ENCODE peak calls at places on chromosomes 13 and 19, in eight cellular contexts. I is stomach, M is spleen, Y is breast epithelium, P is upper lobe of left lung, Q is esophagus muscularis mucosa, Z is Panc1, D is HepG2. R is an unnamed sample.

GRCh38 chr19:5123646-5124045 is 154.7 kb downstream of the KDM4B start:
- DNase-seq in D (no peak), Q (no peak), M (no peak), Z (no peak), Y (no peak), I (no peak), P (peak), R (no peak)

GRCh38 chr13:94641432-94641941 is 39.8 kb downstream of the GPR180 start:
- DNase-seq in Y (no peak), D (no peak), Q (no peak), Z (no peak), M (no peak), P (no peak), I (no peak), R (peak)

GRCh38 chr19:54138777-54139256 is 1.3 kb downstream of the CNOT3 start:
- DNase-seq in M (peak), I (no peak), Y (no peak), Z (no peak), Q (no peak), D (no peak), P (no peak), R (no peak)

GRCh38 chr19:48999481-49000325 is 6.0 kb downstream of the RUVBL2 start:
- DNase-seq in Y (no peak), D (no peak), Q (no peak), M (peak), P (no peak), Z (no peak), I (peak), R (peak)

GRCh38 chr19:3509566-3509989 is 3.5 kb downstream of the FZR1 start:
- DNase-seq in D (no peak), M (no peak), P (peak), I (no peak), Z (no peak), Y (no peak), Q (no peak), R (no peak)

GRCh38 chr19:38653028-38653571 is 5.7 kb downstream of the ACTN4 start:
- DNase-seq in I (peak), M (no peak), Q (no peak), Z (no peak), D (peak), P (no peak), Y (no peak), R (no peak)

GRCh38 chr19:56356944-56357343 is 36.4 kb downstream of the ZNF582 start:
- DNase-seq in Z (no peak), P (no peak), I (no peak), M (no peak), Q (no peak), Y (no peak), D (no peak), R (no peak)

GRCh38 chr19:48739835-48740704 is at the start of gene RASIP1:
- DNase-seq in I (no peak), M (peak), Y (no peak), Q (no peak), P (no peak), Z (no peak), D (no peak), R (no peak)

GRCh38 chr13:20566424-20566916 is 487 bp upstream of the IFT88 start:
- DNase-seq in I (no peak), P (no peak), Z (no peak), D (peak), Y (peak), M (peak), Q (peak), R (peak)

GRCh38 chr19:39845621-39846175 is 481 bp downstream of the FBL start:
- DNase-seq in I (no peak), Q (no peak), P (peak), M (no peak), Z (peak), Y (no peak), D (no peak), R (peak)

GRCh38 chr19:5112175-5112574 is 143.3 kb downstream of the KDM4B start:
- DNase-seq in I (no peak), P (peak), M (no peak), Y (no peak), Z (no peak), Q (no peak), D (no peak), R (no peak)

GRCh38 chr19:1269065-1269477 is at the start of gene CIRBP:
- DNase-seq in I (peak), P (peak), M (peak), Q (peak), Z (no peak), Y (peak), D (peak), R (peak)

GRCh38 chr13:83162493-83162892 is 719.8 kb downstream of the SLITRK1 start:
- DNase-seq in P (no peak), D (no peak), I (no peak), Z (no peak), M (no peak), Y (no peak), Q (no peak), R (peak)

GRCh38 chr19:4136680-4137088 is 12.8 kb upstream of the MAP2K2 start:
- DNase-seq in P (no peak), M (no peak), Z (no peak), D (peak), Q (no peak), I (no peak), Y (no peak), R (no peak)

GRCh38 chr13:66926851-66927524 is 303.1 kb downstream of the PCDH9 start:
- DNase-seq in Q (no peak), Z (no peak), D (no peak), Y (no peak), P (no peak), M (no peak), I (no peak), R (no peak)

GRCh38 chr19:48123907-48124675 is 13.5 kb upstream of the PLA2G4C start:
- DNase-seq in Y (peak), Q (no peak), M (no peak), P (no peak), Z (no peak), D (peak), I (no peak), R (no peak)

GRCh38 chr19:17210296-17210695 is 4.9 kb upstream of the USE1 start:
- DNase-seq in Q (no peak), M (peak), P (no peak), I (no peak), D (no peak), Z (no peak), Y (no peak), R (no peak)

GRCh38 chr19:10762656-10763055 is 44.8 kb downstream of the DNM2 start:
- DNase-seq in Z (no peak), I (no peak), P (no peak), D (no peak), M (no peak), Y (no peak), Q (no peak), R (peak)

GRCh38 chr19:1750343-1751021 is 2.8 kb upstream of the ONECUT3 start:
- DNase-seq in I (no peak), M (no peak), Z (no peak), Q (no peak), D (no peak), Y (no peak), P (no peak), R (no peak)

GRCh38 chr19:29645911-29646310 is 19.4 kb upstream of the PLEKHF1 start:
- DNase-seq in Z (no peak), Y (no peak), M (peak), D (peak), I (peak), P (no peak), Q (no peak), R (no peak)

GRCh38 chr19:10269333-10270179 is 1.4 kb upstream of the ICAM1 start:
- DNase-seq in P (peak), I (peak), Z (peak), Y (peak), Q (peak), M (peak), D (peak), R (peak)

GRCh38 chr13:98405107-98405571 is 171.8 kb downstream of the STK24 start:
- DNase-seq in D (no peak), P (no peak), Q (no peak), Y (no peak), Z (no peak), M (no peak), I (no peak), R (peak)

GRCh38 chr19:38545596-38545995 is 72.2 kb downstream of the MAP4K1 start:
- DNase-seq in I (no peak), D (no peak), Y (no peak), M (no peak), P (no peak), Z (no peak), Q (no peak), R (no peak)

GRCh38 chr19:49340069-49340864 is 5.1 kb downstream of the CD37 start:
- DNase-seq in M (peak), Z (no peak), Q (peak), I (peak), D (peak), Y (peak), P (peak), R (peak)

GRCh38 chr19:53004242-53004641 is 9.5 kb upstream of the ERVV-1 start:
- DNase-seq in Z (no peak), D (no peak), I (no peak), Q (no peak), M (no peak), P (no peak), Y (no peak), R (no peak)

GRCh38 chr13:97629601-97630272 is 195.8 kb downstream of the RAP2A start:
- DNase-seq in D (no peak), M (no peak), I (no peak), Z (no peak), Y (no peak), P (no peak), Q (no peak), R (no peak)

GRCh38 chr13:44259045-44260042 is 114.3 kb upstream of the SERP2 start:
- DNase-seq in P (no peak), M (no peak), Z (no peak), I (peak), Y (no peak), D (no peak), Q (no peak), R (no peak)

GRCh38 chr19:36997152-36997842 is 80.9 kb upstream of the ZNF420 start:
- DNase-seq in Q (no peak), P (no peak), Z (no peak), M (no peak), I (no peak), D (no peak), Y (no peak), R (no peak)

GRCh38 chr13:94280845-94281244 is 198.6 kb downstream of the DCT start:
- DNase-seq in M (no peak), P (no peak), Q (no peak), D (no peak), Z (no peak), Y (no peak), I (no peak), R (no peak)

GRCh38 chr19:50922316-50922853 is 11.2 kb upstream of the KLK4 start:
- DNase-seq in P (peak), Z (no peak), D (peak), I (peak), M (peak), Y (peak), Q (no peak), R (peak)

GRCh38 chr19:41437944-41438574 is 1.7 kb downstream of the DMAC2 start:
- DNase-seq in D (no peak), Z (no peak), M (no peak), Q (no peak), P (peak), Y (no peak), I (no peak), R (no peak)

GRCh38 chr19:44653977-44654784 is 10.5 kb downstream of the PVR start:
- DNase-seq in I (peak), M (peak), P (no peak), Y (peak), Z (no peak), Q (no peak), D (peak), R (peak)

GRCh38 chr19:33831835-33832234 is 35.2 kb downstream of the KCTD15 start:
- DNase-seq in P (no peak), I (no peak), Q (peak), D (no peak), Z (no peak), Y (peak), M (no peak), R (no peak)

GRCh38 chr19:35207391-35207871 is 21.1 kb downstream of the FAM187B start:
- DNase-seq in D (no peak), Z (no peak), Y (no peak), I (no peak), M (no peak), P (no peak), Q (peak), R (no peak)

GRCh38 chr19:53865523-53865917 is 2.2 kb upstream of the MYADM start:
- DNase-seq in Y (no peak), D (peak), P (no peak), Q (no peak), I (no peak), Z (no peak), M (no peak), R (no peak)

GRCh38 chr19:8005534-8006256 is at the start of gene ELAVL1:
- DNase-seq in D (peak), Q (peak), P (peak), I (peak), Z (no peak), M (peak), Y (peak), R (peak)
- TF ChIP-seq POLR2AphosphoS5 in D (peak), Q (peak), P (no peak), I (no peak), Z (peak), M (peak), Y (peak), R (peak)

GRCh38 chr19:14150041-14150769 is 13.8 kb upstream of the ASF1B start:
- DNase-seq in P (no peak), Q (no peak), Z (no peak), D (no peak), M (no peak), I (no peak), Y (no peak), R (peak)

GRCh38 chr19:14146789-14147216 is 10.4 kb upstream of the ASF1B start:
- DNase-seq in Y (peak), I (no peak), Q (no peak), Z (no peak), M (no peak), D (no peak), P (no peak), R (no peak)

GRCh38 chr19:14149509-14149994 is 13.2 kb upstream of the ASF1B start:
- DNase-seq in Z (no peak), D (no peak), I (peak), M (peak), Q (peak), Y (peak), P (peak), R (peak)

GRCh38 chr19:14149011-14149410 is 12.6 kb upstream of the ASF1B start:
- DNase-seq in D (no peak), Y (no peak), I (no peak), P (no peak), M (no peak), Z (no peak), Q (no peak), R (no peak)

DNA sequence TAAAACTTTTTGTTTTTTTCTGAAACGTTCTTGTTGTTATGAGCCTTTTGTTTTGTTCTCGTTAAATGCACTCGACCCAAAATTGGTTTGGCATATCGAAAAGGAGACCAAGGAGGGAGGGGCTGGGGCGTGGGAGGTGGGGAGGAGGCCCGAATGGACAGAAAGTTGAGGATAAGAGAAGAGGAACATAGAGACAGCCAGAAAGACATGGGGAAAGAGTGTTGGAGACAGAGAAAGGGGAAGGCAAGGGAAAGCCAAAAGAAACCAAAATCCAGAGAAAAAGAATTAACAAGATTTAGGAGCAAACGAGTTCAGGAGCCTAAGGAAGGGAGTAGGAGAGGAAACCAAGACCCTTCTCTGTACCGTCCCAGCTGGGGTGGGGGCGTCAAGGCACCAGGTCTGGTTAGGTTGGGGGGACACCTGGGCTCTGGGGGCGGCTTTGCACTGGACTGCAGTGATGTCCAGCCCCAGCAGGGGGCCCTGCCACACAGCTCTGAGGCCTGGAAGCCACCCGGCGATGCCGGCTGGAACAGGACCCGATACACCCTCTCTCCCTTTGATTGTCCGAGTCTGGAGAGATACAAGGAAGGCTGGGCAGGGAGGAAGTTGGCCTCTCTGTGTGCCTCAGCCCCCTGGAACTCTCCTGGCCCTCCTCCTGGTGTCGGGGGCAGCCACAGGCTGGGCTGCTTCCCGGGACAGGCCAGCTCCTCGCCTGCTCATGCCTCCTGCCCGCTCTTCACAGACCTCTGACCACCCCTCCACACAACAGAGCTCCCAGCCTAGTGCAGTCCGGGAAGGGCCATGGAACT is 11.6 kb upstream of the ASF1B start:
- DNase-seq in D (peak), I (peak), P (peak), Q (no peak), Y (peak), Z (no peak), M (peak), R (peak)
- TF ChIP-seq POLR2AphosphoS5 in D (no peak), I (no peak), P (no peak), Q (no peak), Y (no peak), Z (peak), M (peak), R (no peak)

GRCh38 chr19:28150129-28150528 is 1062.8 kb downstream of the UQCRFS1 start:
- DNase-seq in D (no peak), P (no peak), M (no peak), Z (no peak), I (no peak), Q (no peak), Y (no peak), R (no peak)

GRCh38 chr19:28154077-28154476 is 1058.9 kb downstream of the UQCRFS1 start:
- DNase-seq in Z (no peak), P (no peak), I (no peak), Q (no peak), M (no peak), D (no peak), Y (no peak), R (no peak)

GRCh38 chr19:28159065-28159464 is 1053.9 kb downstream of the UQCRFS1 start:
- DNase-seq in Y (no peak), Z (no peak), D (no peak), Q (no peak), M (no peak), I (no peak), P (no peak), R (no peak)

GRCh38 chr19:28155265-28155664 is 1057.7 kb downstream of the UQCRFS1 start:
- DNase-seq in Q (no peak), M (no peak), D (no peak), P (no peak), Y (no peak), I (no peak), Z (no peak), R (no peak)
- TF ChIP-seq POLR2AphosphoS5 in Q (no peak), M (no peak), D (no peak), P (no peak), Y (no peak), I (no peak), Z (no peak), R (no peak)

DNA sequence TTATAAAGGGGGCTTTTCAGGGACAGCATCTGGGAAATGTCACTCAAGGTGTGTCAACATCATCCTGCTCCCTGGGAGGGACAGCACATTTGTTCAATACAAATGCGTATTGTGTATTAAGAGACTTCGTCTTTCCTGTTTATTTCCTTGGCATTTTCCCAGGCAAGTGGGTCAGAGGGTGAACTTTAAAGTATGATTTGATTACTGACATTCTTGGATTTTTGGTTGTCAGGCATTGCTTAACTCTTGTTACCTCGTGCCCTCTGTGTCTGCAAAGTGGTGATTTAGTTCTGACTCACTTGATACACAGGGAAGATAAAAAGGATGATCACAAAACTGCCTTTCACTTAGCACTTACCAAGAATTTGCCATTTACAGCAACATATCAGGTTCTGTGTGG is 292.7 kb downstream of the SUCLA2 start:
- DNase-seq in Z (no peak), Q (no peak), M (no peak), I (no peak), D (no peak), Y (no peak), P (no peak), R (no peak)
- TF ChIP-seq POLR2AphosphoS5 in Z (no peak), Q (no peak), M (no peak), I (no peak), D (no peak), Y (no peak), P (no peak), R (no peak)

DNA sequence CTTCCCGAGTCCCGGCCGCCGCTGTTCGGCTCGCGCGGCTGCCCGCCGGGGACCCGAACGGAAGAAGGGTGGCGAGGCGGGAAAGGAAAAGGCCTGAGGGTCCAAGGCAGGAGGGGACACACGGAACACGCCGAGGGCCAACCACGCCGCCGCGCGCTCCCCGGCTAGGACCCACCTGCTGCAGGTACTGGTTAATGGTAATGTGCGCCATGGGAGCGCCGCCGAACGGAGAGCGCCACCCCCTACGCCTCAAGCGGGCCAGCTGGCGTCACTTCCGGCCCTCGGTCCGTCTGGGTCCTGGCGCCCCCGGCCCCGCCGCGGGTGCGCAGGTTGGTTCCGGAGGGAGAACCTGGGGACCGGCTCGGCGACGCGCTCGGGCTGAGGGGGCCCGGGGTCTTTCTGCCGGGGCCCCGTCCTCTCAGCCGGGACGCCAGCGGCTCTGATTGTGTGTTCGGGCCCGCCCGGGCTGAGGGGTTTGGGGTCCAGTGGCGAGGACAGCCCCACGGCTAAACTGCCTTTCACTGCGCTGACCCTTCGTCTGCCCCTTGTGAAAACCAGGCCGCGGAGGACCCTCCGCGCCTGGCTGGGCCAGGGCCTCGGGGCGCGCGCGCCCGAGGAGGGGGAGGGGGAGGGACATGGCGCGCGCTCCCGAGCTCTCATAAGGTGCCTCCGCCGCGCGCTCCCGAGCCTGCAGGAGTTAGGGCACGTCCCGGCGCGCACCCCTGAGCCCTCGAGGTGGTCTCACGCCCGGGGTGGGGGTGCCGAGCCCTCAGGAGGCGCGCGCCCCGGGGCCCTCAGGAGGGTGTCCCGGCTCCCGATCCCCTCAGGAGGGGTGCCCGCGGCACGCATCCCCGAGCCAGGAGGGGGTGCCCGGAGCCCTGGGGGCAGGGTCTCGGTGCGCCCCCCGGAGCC is at the start of gene PCID2:
- DNase-seq in M (peak), Z (no peak), P (peak), Y (peak), D (peak), I (peak), Q (peak), R (peak)
- TF ChIP-seq POLR2AphosphoS5 in M (peak), Z (peak), P (peak), Y (peak), D (peak), I (peak), Q (peak), R (peak)

DNA sequence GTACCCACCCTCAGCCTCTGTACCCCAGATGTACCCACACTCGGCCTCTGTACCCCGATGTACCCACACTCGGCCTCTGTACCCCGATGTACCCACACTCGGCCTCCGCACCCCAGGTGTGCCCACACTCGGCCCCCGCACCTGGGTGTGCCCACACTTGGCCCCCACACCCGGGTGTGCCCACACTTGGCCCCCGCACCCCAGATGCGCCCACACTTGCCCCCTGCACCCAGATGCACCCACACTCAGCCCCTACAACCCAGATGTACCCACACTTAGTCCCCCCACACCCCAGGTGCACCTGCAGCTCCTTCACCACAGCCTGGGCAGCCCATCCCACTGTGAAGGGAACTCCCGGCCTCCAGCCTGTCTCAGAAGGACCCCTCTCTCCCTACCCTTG is 69.7 kb downstream of the PEX11G start:
- DNase-seq in P (no peak), Z (no peak), M (no peak), Q (no peak), D (no peak), Y (no peak), I (no peak), R (no peak)
- TF ChIP-seq POLR2AphosphoS5 in P (no peak), Z (no peak), M (no peak), Q (no peak), D (no peak), Y (no peak), I (no peak), R (no peak)